ENCODE peak calls at places on chromosomes 7 and 10, in five cellular contexts. One of them, this sample, is unnamed.

GRCh38 chr7:131110294-131111080 is 217.2 kb upstream of the MKLN1 start:
- DNase-seq in Kasumi-1: no peak
- DNase-seq in neural crest cell: no peak
- DNase-seq in left ventricle myocardium inferior: no peak
- DNase-seq in GDM1: no peak
- DNase-seq in this sample: peak

GRCh38 chr7:26497801-26498596 is 206.3 kb downstream of the SNX10 start:
- DNase-seq in neural crest cell: no peak
- DNase-seq in GDM1: no peak
- DNase-seq in left ventricle myocardium inferior: no peak
- DNase-seq in Kasumi-1: no peak
- DNase-seq in this sample: no peak

GRCh38 chr10:131117011-131117410 is 194.5 kb downstream of the TCERG1L start:
- DNase-seq in Kasumi-1: no peak
- DNase-seq in GDM1: no peak
- DNase-seq in neural crest cell: no peak
- DNase-seq in left ventricle myocardium inferior: no peak
- DNase-seq in this sample: no peak

GRCh38 chr7:818031-818699 is 14.1 kb upstream of the SUN1 start:
- DNase-seq in Kasumi-1: no peak
- DNase-seq in GDM1: no peak
- DNase-seq in neural crest cell: no peak
- DNase-seq in left ventricle myocardium inferior: no peak
- DNase-seq in this sample: peak

GRCh38 chr10:23342213-23342884 is 2.2 kb downstream of the C10orf67 start:
- DNase-seq in left ventricle myocardium inferior: no peak
- DNase-seq in GDM1: no peak
- DNase-seq in neural crest cell: no peak
- DNase-seq in Kasumi-1: no peak
- DNase-seq in this sample: no peak

GRCh38 chr10:12333382-12334185 is 15.8 kb upstream of the CAMK1D start:
- DNase-seq in GDM1: no peak
- DNase-seq in Kasumi-1: peak
- DNase-seq in neural crest cell: no peak
- DNase-seq in left ventricle myocardium inferior: peak
- DNase-seq in this sample: peak

GRCh38 chr10:5890519-5890878 is 456 bp downstream of the FBH1 start:
- DNase-seq in neural crest cell: peak
- DNase-seq in left ventricle myocardium inferior: no peak
- DNase-seq in GDM1: no peak
- DNase-seq in Kasumi-1: peak
- DNase-seq in this sample: no peak

GRCh38 chr7:144384555-144385245 is 18.8 kb downstream of the NOBOX start:
- DNase-seq in neural crest cell: no peak
- DNase-seq in Kasumi-1: no peak
- DNase-seq in left ventricle myocardium inferior: no peak
- DNase-seq in GDM1: no peak
- DNase-seq in this sample: peak

GRCh38 chr7:82428186-82428961 is 15.2 kb downstream of the CACNA2D1 start:
- DNase-seq in neural crest cell: no peak
- DNase-seq in Kasumi-1: no peak
- DNase-seq in GDM1: no peak
- DNase-seq in left ventricle myocardium inferior: no peak
- DNase-seq in this sample: peak

GRCh38 chr7:44147026-44147881 is 6.1 kb upstream of the MYL7 start:
- DNase-seq in neural crest cell: no peak
- DNase-seq in left ventricle myocardium inferior: peak
- DNase-seq in GDM1: no peak
- DNase-seq in Kasumi-1: no peak
- DNase-seq in this sample: no peak

GRCh38 chr10:131890276-131891195 is 10.3 kb upstream of the PPP2R2D start:
- DNase-seq in neural crest cell: no peak
- DNase-seq in left ventricle myocardium inferior: no peak
- DNase-seq in Kasumi-1: no peak
- DNase-seq in GDM1: no peak
- DNase-seq in this sample: no peak

GRCh38 chr7:2201128-2201527 is 31.6 kb downstream of the MAD1L1 start:
- DNase-seq in left ventricle myocardium inferior: no peak
- DNase-seq in GDM1: no peak
- DNase-seq in Kasumi-1: no peak
- DNase-seq in neural crest cell: no peak
- DNase-seq in this sample: no peak

This sample was measured in astrocyte of the spinal cord.